ENCODE peak calls at places on chromosomes 13 and 19, in seven cellular contexts. A, C, E, B, L, Z and K are unnamed samples.

GRCh38 chr13:100510208-100510997 is 78.2 kb downstream of the GGACT start:
- DNase-seq in A (no peak), C (no peak), E (no peak), B (no peak), L (no peak), Z (no peak), K (no peak)

GRCh38 chr13:94093652-94094310 is 385.7 kb downstream of the DCT start:
- DNase-seq in A (no peak), C (no peak), E (no peak), B (no peak), L (no peak), Z (no peak), K (no peak)

GRCh38 chr13:99495478-99496321 is 5.6 kb upstream of the TM9SF2 start:
- DNase-seq in A (no peak), C (no peak), E (no peak), B (no peak), L (no peak), Z (no peak), K (no peak)

GRCh38 chr19:23971598-23971997 is 56.9 kb downstream of the ZNF726 start:
- DNase-seq in A (no peak), C (no peak), E (no peak), B (no peak), L (no peak), Z (no peak), K (no peak)

GRCh38 chr13:23851106-23851505 is 38.1 kb downstream of the MIPEP start:
- DNase-seq in A (no peak), C (no peak), E (no peak), B (no peak), L (peak; percentile 42), Z (no peak), K (peak; percentile 70)

GRCh38 chr13:114285166-114285808 is 3.9 kb downstream of the UPF3A start:
- DNase-seq in A (no peak), C (no peak), E (no peak), B (no peak), L (peak; percentile 51), Z (no peak), K (peak; percentile 73)

GRCh38 chr13:39379118-39379517 is 223.9 kb downstream of the LHFPL6 start:
- DNase-seq in A (no peak), C (no peak), E (no peak), B (no peak), L (no peak), Z (no peak), K (no peak)

GRCh38 chr13:114212096-114212495 is 22.6 kb upstream of the CDC16 start:
- DNase-seq in A (no peak), C (no peak), E (no peak), B (no peak), L (peak; percentile 65), Z (no peak), K (peak; percentile 32)

GRCh38 chr13:31162151-31163008 is 676 bp upstream of the HSPH1 start:
- DNase-seq in A (peak; percentile 96), C (peak; percentile 93), E (peak; percentile 95), B (peak; percentile 91), L (peak; percentile 98), Z (peak; percentile 92), K (peak; percentile 99)

GRCh38 chr13:87122551-87122950 is 548.6 kb upstream of the SLITRK5 start:
- DNase-seq in A (no peak), C (no peak), E (no peak), B (no peak), L (peak; percentile 61), Z (no peak), K (peak; percentile 43)

GRCh38 chr19:36225219-36225892 is 10.4 kb downstream of the ZNF146 start:
- DNase-seq in A (no peak), C (no peak), E (no peak), B (no peak), L (peak; percentile 65), Z (no peak), K (no peak)

GRCh38 chr13:107790360-107790759 is 425.0 kb downstream of the LIG4 start:
- DNase-seq in A (no peak), C (no peak), E (no peak), B (no peak), L (no peak), Z (no peak), K (no peak)

GRCh38 chr13:35139591-35139990 is 197.5 kb downstream of the NBEA start:
- DNase-seq in A (no peak), C (no peak), E (no peak), B (no peak), L (peak; percentile 54), Z (no peak), K (no peak)

GRCh38 chr13:41383400-41383799 is 72.3 kb downstream of the NAA16 start:
- DNase-seq in A (no peak), C (no peak), E (no peak), B (no peak), L (peak; percentile 18), Z (no peak), K (no peak)

GRCh38 chr19:2236285-2237050 is at the start of the genes PLEKHJ1 and SF3A2:
- DNase-seq in A (peak; percentile 97), C (peak; percentile 97), E (peak; percentile 97), B (peak; percentile 95), L (peak; percentile 95), Z (peak; percentile 99), K (peak; percentile 97)

GRCh38 chr13:80199067-80199466 is 141.9 kb downstream of the SPRY2 start:
- DNase-seq in A (no peak), C (no peak), E (no peak), B (no peak), L (no peak), Z (no peak), K (no peak)

GRCh38 chr13:51501096-51501495 is 48.3 kb upstream of the INTS6 start:
- DNase-seq in A (no peak), C (no peak), E (no peak), B (no peak), L (no peak), Z (no peak), K (no peak)

GRCh38 chr19:13091400-13092161 is 11.1 kb downstream of the LYL1 start:
- DNase-seq in A (peak; percentile 67), C (no peak), E (no peak), B (no peak), L (peak; percentile 97), Z (no peak), K (no peak)

GRCh38 chr13:113651511-113652403 is 6.2 kb downstream of the ATP4B start:
- DNase-seq in A (no peak), C (no peak), E (no peak), B (no peak), L (no peak), Z (no peak), K (no peak)

GRCh38 chr19:31179471-31179852 is 169.8 kb downstream of the TSHZ3 start:
- DNase-seq in A (no peak), C (no peak), E (no peak), B (no peak), L (no peak), Z (no peak), K (no peak)